ENCODE peak calls at places on chromosome 18, in eight cellular contexts. T is HCT116, K is GM23338, V is GM23248, M is PC-3, R is hepatocyte, S is neural progenitor cell, Y is SK-N-SH. A is an unnamed sample.

GRCh38 chr18:34710430-34711386 is 610 bp downstream of the DTNA start:
- DNase-seq in T (no peak), K (no peak), V (peak; percentile 67), M (no peak), R (peak; percentile 47), S (no peak), Y (peak; percentile 20), A (no peak)

GRCh38 chr18:47283476-47283875 is 32.0 kb upstream of the SKOR2 start:
- DNase-seq in T (peak; percentile 42), K (peak; percentile 79), V (peak; percentile 55), M (peak; percentile 42), R (peak; percentile 18), S (peak; percentile 56), Y (peak; percentile 41), A (no peak)

GRCh38 chr18:29693334-29693733 is 1349.2 kb downstream of the DSC3 start:
- DNase-seq in T (no peak), K (peak; percentile 16), V (no peak), M (no peak), R (no peak), S (no peak), Y (no peak), A (no peak)

GRCh38 chr18:33446604-33447003 is 6.1 kb upstream of the CCDC178 start:
- DNase-seq in T (no peak), K (no peak), V (no peak), M (peak; percentile 52), R (no peak), S (no peak), Y (no peak), A (no peak)

GRCh38 chr18:52439457-52439856 is 99.5 kb downstream of the DCC start:
- DNase-seq in T (no peak), K (no peak), V (no peak), M (no peak), R (no peak), S (no peak), Y (no peak), A (no peak)

GRCh38 chr18:51614033-51614432 is 416.6 kb upstream of the MEX3C start:
- DNase-seq in T (no peak), K (no peak), V (peak; percentile 50), M (peak; percentile 67), R (peak; percentile 87), S (no peak), Y (peak; percentile 42), A (no peak)

GRCh38 chr18:59697236-59697932 is at the start of gene CCBE1:
- DNase-seq in T (peak; percentile 29), K (peak; percentile 86), V (peak; percentile 85), M (peak; percentile 84), R (peak; percentile 78), S (peak; percentile 88), Y (peak; percentile 70), A (no peak)

GRCh38 chr18:43789234-43790000 is 512.1 kb upstream of the SYT4 start:
- DNase-seq in T (no peak), K (peak; percentile 29), V (peak; percentile 7), M (no peak), R (peak; percentile 22), S (peak; percentile 23), Y (peak; percentile 49), A (no peak)

GRCh38 chr18:33804258-33804657 is 226.2 kb downstream of the ASXL3 start:
- DNase-seq in T (no peak), K (no peak), V (peak; percentile 23), M (peak; percentile 25), R (peak; percentile 11), S (no peak), Y (no peak), A (no peak)

GRCh38 chr18:42617086-42617725 is 498.3 kb downstream of the RIT2 start:
- DNase-seq in T (no peak), K (no peak), V (no peak), M (no peak), R (no peak), S (no peak), Y (no peak), A (no peak)

GRCh38 chr18:3596324-3597158 is 146.6 kb downstream of the TGIF1 start:
- DNase-seq in T (no peak), K (no peak), V (no peak), M (peak; percentile 44), R (peak; percentile 54), S (peak; percentile 47), Y (peak; percentile 69), A (no peak)

GRCh38 chr18:627211-627610 is 30.2 kb upstream of the TYMS start:
- DNase-seq in T (no peak), K (no peak), V (peak; percentile 48), M (no peak), R (no peak), S (no peak), Y (no peak), A (no peak)

GRCh38 chr18:24991661-24992060 is 360.3 kb downstream of the ZNF521 start:
- DNase-seq in T (no peak), K (no peak), V (no peak), M (no peak), R (no peak), S (no peak), Y (no peak), A (no peak)

GRCh38 chr18:24989760-24990547 is 362.0 kb downstream of the ZNF521 start:
- DNase-seq in T (no peak), K (peak; percentile 56), V (no peak), M (no peak), R (no peak), S (no peak), Y (no peak), A (no peak)

GRCh38 chr18:24990548-24991219 is 361.3 kb downstream of the ZNF521 start:
- DNase-seq in T (no peak), K (no peak), V (no peak), M (no peak), R (no peak), S (no peak), Y (no peak), A (no peak)

GRCh38 chr18:24991220-24991575 is 360.8 kb downstream of the ZNF521 start:
- DNase-seq in T (no peak), K (no peak), V (no peak), M (no peak), R (no peak), S (no peak), Y (no peak), A (no peak)

GRCh38 chr18:24992491-24992890 is 359.5 kb downstream of the ZNF521 start:
- DNase-seq in T (no peak), K (no peak), V (peak; percentile 41), M (peak; percentile 42), R (no peak), S (no peak), Y (no peak), A (no peak)
- H3K27me3 ChIP-seq in T (no peaks in the 10 kb centered on the region), K (no peaks in the 10 kb centered on the region), V (no peaks in the 10 kb centered on the region), M (peaks cover 14% of the 10 kb centered on the region), R (no peaks in the 10 kb centered on the region), S (no peaks in the 10 kb centered on the region), Y (no peaks in the 10 kb centered on the region), A (no peaks in the 10 kb centered on the region)

GRCh38 chr18:79819951-79820351 is 22.2 kb downstream of the KCNG2 start:
- DNase-seq in T (no peak), K (no peak), V (no peak), M (no peak), R (no peak), S (no peak), Y (no peak), A (no peak)
- TF ChIP-seq EZH2phosphoT487 in T (no peak), K (no peak), V (no peak), M (no peak), R (no peak), S (no peak), Y (no peak), A (no peak)

GRCh38 chr18:36295214-36295613 is 2.3 kb upstream of the FHOD3 start:
- DNase-seq in T (no peak), K (no peak), V (no peak), M (no peak), R (no peak), S (no peak), Y (no peak), A (no peak)
- H3K27me3 ChIP-seq in T (no peaks in the 10 kb centered on the region), K (peaks cover 76% of the 10 kb centered on the region), V (no peaks in the 10 kb centered on the region), M (no peaks in the 10 kb centered on the region), R (peaks cover 42% of the 10 kb centered on the region), S (peaks cover 29% of the 10 kb centered on the region), Y (peaks cover 6% of the 10 kb centered on the region), A (no peaks in the 10 kb centered on the region)

GRCh38 chr18:31952223-31952622 is 9.3 kb upstream of the TRAPPC8 start:
- DNase-seq in T (no peak), K (no peak), V (no peak), M (no peak), R (no peak), S (no peak), Y (no peak), A (no peak)
- TF ChIP-seq EZH2phosphoT487 in T (no peak), K (no peak), V (no peak), M (no peak), R (no peak), S (no peak), Y (no peak), A (no peak)

GRCh38 chr18:48407358-48407757 is 1.8 kb downstream of the ZBTB7C start:
- DNase-seq in T (no peak), K (no peak), V (no peak), M (no peak), R (no peak), S (no peak), Y (no peak), A (no peak)

GRCh38 chr18:48409591-48410094 is 460 bp upstream of the ZBTB7C start:
- DNase-seq in T (no peak), K (peak; percentile 49), V (peak; percentile 40), M (no peak), R (peak; percentile 40), S (no peak), Y (peak; percentile 71), A (no peak)

GRCh38 chr18:48408727-48409590 is at the start of gene ZBTB7C:
- DNase-seq in T (no peak), K (peak; percentile 65), V (peak; percentile 61), M (no peak), R (peak; percentile 69), S (peak; percentile 86), Y (peak; percentile 83), A (peak; percentile 39)

GRCh38 chr18:48410095-48410920 is 1.1 kb upstream of the ZBTB7C start:
- DNase-seq in T (peak; percentile 67), K (peak; percentile 94), V (peak; percentile 94), M (peak; percentile 67), R (peak; percentile 94), S (peak; percentile 95), Y (peak; percentile 96), A (peak; percentile 91)

DNA sequence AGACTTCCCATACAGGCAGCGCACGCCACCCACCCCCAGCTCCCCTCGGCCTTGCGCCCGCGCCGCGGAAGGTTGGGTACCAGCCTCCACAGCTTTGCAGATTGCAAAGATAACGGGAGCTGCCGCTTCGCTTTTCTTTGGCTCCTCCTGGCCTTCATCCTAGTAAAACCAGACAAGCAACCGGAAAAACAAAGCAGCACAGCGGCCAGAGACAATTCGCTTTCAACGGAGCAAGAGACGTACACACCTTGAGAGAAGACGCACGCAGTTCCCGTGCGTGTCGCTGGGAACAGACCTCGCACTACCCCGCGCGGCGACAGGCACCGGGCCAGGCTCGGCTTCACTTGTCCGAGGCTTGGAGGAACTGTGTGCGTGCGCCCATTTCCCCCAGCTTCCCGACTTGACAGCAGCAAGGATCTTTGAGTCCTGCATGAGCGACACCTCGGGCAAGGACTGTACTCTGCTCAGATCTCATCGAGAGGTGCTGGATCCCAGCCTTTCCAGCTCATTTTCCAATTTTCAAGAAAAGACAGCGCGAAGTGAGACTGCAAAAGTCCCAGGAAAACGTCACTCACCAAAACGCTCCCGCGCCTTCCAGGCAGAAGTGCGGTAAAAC is 964 bp downstream of the ZBTB7C start:
- DNase-seq in T (no peak), K (peak; percentile 36), V (no peak), M (no peak), R (no peak), S (peak; percentile 33), Y (peak; percentile 37), A (no peak)
- H3K27me3 ChIP-seq in T (peaks cover 11% of the 10 kb centered on the region), K (peaks cover 79% of the 10 kb centered on the region), V (peaks cover 45% of the 10 kb centered on the region), M (peaks cover 15% of the 10 kb centered on the region), R (peaks cover 61% of the 10 kb centered on the region), S (peaks cover 80% of the 10 kb centered on the region), Y (peaks cover 36% of the 10 kb centered on the region), A (peaks cover 44% of the 10 kb centered on the region)

A was measured in MM.1S.